ENCODE peak calls at places on chromosome 12, in four cellular contexts. Q is WERI-Rb-1, R is NT2/D1, L is body of pancreas. G is an unnamed sample. For H3K9me3, the result is how much of the 10 kb centered on the place peaks cover.

GRCh38 chr12:56833780-56834179 is 70.7 kb downstream of the HSD17B6 start:
- DNase-seq in L (no peak), R (no peak), Q (no peak), G (no peak)

GRCh38 chr12:92603741-92604432 is 98.9 kb upstream of the PLEKHG7 start:
- DNase-seq in L (no peak), Q (no peak), R (no peak), G (no peak)

GRCh38 chr12:24853588-24853987 is 95.3 kb downstream of the BCAT1 start:
- DNase-seq in R (no peak), Q (no peak), L (no peak), G (no peak)

GRCh38 chr12:89370850-89371249 is 18.5 kb upstream of the DUSP6 start:
- DNase-seq in L (no peak), Q (peak), R (no peak), G (no peak)

GRCh38 chr12:88604646-88605045 is 24.4 kb upstream of the KITLG start:
- DNase-seq in R (no peak), Q (no peak), L (no peak), G (no peak)

GRCh38 chr12:40970320-40970907 is 217.7 kb upstream of the PDZRN4 start:
- DNase-seq in L (no peak), R (no peak), Q (no peak), G (no peak)

GRCh38 chr12:56155256-56155845 is 2.8 kb upstream of the MYL6 start:
- DNase-seq in Q (no peak), L (no peak), R (no peak), G (peak)

GRCh38 chr12:46998811-46999368 is 80.5 kb upstream of the PCED1B start:
- DNase-seq in R (no peak), L (no peak), Q (no peak), G (no peak)

GRCh38 chr12:34106172-34106571 is 83.9 kb downstream of the ALG10 start:
- DNase-seq in R (no peak), Q (no peak), L (no peak), G (no peak)
- H3K9me3 ChIP-seq in R (under half), Q (under half), L (under half), G (under half)

GRCh38 chr12:7175493-7175892 is 14.0 kb upstream of the PEX5 start:
- DNase-seq in L (no peak), Q (no peak), R (no peak), G (no peak)
- H3K9me3 ChIP-seq in L (under half), Q (under half), R (half or more), G (under half)

DNA sequence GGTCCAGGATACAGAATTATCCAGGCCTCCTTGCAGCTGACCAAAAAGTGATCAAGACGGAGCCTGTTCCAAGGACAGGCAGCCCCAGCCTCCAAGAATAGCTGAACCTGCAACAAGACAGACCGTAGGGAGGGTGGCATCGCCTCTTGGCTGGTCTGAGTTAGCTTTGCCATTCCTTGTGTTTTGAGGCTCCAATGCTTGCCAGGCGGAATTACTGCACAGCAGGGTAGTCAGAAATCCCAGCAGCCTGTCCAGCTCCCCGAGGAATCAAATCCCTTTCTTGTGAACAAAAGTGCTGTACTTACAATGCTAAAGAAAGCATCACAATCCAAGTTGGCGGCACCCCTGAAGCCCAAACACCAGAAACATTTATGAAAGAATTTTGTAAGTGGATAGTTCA is 246.9 kb downstream of the TMEM132C start:
- DNase-seq in Q (peak), R (no peak), L (no peak), G (no peak)
- H3K9me3 ChIP-seq in Q (under half), R (under half), L (under half), G (under half)

DNA sequence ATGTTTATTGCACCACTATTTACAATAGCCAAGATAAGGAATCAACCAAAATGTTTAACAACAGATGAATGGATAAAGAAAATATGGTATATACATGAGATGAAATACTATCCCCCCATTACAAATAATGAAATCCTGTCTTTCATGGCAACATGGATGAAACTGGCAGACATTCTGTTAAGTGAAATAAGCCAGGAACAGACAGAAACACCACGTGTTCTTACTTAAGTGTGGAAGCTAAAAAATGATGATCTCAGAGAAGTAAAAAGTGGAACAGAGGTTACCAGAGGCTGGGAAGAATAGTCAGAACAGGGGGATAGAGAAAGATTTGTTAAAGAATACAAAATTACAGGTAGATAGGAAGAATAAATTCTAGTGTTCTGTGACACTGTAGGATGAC is 113.7 kb upstream of the MDM1 start:
- DNase-seq in Q (no peak), R (no peak), L (no peak), G (no peak)
- H3K9me3 ChIP-seq in Q (under half), R (under half), L (under half), G (under half)

DNA sequence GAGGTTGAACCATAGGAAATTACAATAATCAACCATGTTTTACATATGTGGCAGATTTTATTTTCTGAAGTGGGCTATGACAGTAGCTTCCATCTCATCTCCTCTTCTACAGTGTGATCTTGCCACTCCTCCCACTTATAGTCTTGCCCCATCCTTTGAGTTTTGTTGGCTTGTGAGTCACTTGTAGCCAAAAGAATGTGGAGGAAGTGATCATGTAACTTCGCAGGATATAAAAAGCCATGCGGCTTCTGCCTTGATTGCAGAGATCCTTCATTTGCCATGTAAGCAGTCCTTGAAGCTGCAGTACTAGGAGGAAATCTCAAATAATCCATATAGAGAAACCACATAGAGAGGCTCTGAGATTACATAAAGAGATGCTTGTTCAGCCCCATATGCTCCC is 13.7 kb upstream of the ZNF84 start:
- DNase-seq in Q (no peak), L (no peak), R (no peak), G (no peak)
- H3K9me3 ChIP-seq in Q (under half), L (under half), R (under half), G (under half)

G was measured in SJCRH30.